ENCODE peak calls at places on chromosomes 12 and 14, in eight cellular contexts. I is Panc1; D is naive thymus-derived CD4-positive, alpha-beta T cell; Y is Karpas-422; B is psoas muscle; V is IMR-90; R is lower leg skin; A is cardiac muscle cell. M is an unnamed sample.

GRCh38 chr14:73295198-73295796 is 58.0 kb downstream of the PAPLN start:
- DNase-seq in I (no peak), D (peak), Y (peak), B (no peak), V (peak), R (no peak), A (peak), M (no peak)

GRCh38 chr12:114655934-114656697 is 27.9 kb downstream of the TBX3 start:
- DNase-seq in I (no peak), D (no peak), Y (no peak), B (no peak), V (peak), R (no peak), A (peak), M (no peak)

GRCh38 chr12:47837190-47838171 is 17.8 kb upstream of the HDAC7 start:
- DNase-seq in I (peak), D (peak), Y (peak), B (peak), V (peak), R (peak), A (peak), M (no peak)

GRCh38 chr12:50988051-50988450 is 35.7 kb downstream of the HIGD1C start:
- DNase-seq in I (no peak), D (no peak), Y (no peak), B (no peak), V (peak), R (no peak), A (no peak), M (no peak)

GRCh38 chr12:119989619-119990381 is 764 bp downstream of the BICDL1 start:
- DNase-seq in I (no peak), D (peak), Y (peak), B (peak), V (peak), R (peak), A (peak), M (no peak)

GRCh38 chr14:94601961-94602391 is 10.2 kb upstream of the SERPINA3 start:
- DNase-seq in I (no peak), D (no peak), Y (no peak), B (peak), V (peak), R (peak), A (peak), M (no peak)

GRCh38 chr12:92721130-92721529 is 18.3 kb downstream of the PLEKHG7 start:
- DNase-seq in I (no peak), D (no peak), Y (no peak), B (no peak), V (peak), R (no peak), A (peak), M (no peak)

GRCh38 chr12:45669093-45669492 is 60.4 kb upstream of the ARID2 start:
- DNase-seq in I (no peak), D (peak), Y (no peak), B (no peak), V (peak), R (no peak), A (no peak), M (no peak)

GRCh38 chr12:72141381-72141780 is 130.8 kb upstream of the TRHDE start:
- DNase-seq in I (no peak), D (no peak), Y (peak), B (no peak), V (peak), R (no peak), A (no peak), M (no peak)

GRCh38 chr14:103401223-103402214 is 16.3 kb downstream of the MARK3 start:
- DNase-seq in I (no peak), D (peak), Y (no peak), B (no peak), V (peak), R (no peak), A (peak), M (no peak)

GRCh38 chr14:103400537-103400936 is 15.3 kb downstream of the MARK3 start:
- DNase-seq in I (no peak), D (no peak), Y (no peak), B (no peak), V (no peak), R (no peak), A (no peak), M (no peak)

GRCh38 chr14:103402700-103403099 is 17.5 kb downstream of the MARK3 start:
- DNase-seq in I (no peak), D (no peak), Y (no peak), B (no peak), V (peak), R (no peak), A (peak), M (no peak)

GRCh38 chr14:103404920-103405319 is 19.7 kb downstream of the MARK3 start:
- DNase-seq in I (no peak), D (no peak), Y (no peak), B (no peak), V (no peak), R (no peak), A (peak), M (no peak)

GRCh38 chr14:103404032-103404918 is 19.1 kb downstream of the MARK3 start:
- DNase-seq in I (no peak), D (no peak), Y (no peak), B (no peak), V (peak), R (no peak), A (peak), M (no peak)
- H3K4me3 ChIP-seq in I (no peak), D (no peak), Y (no peak), B (peak), V (no peak), R (no peak), A (no peak), M (no peak)

DNA sequence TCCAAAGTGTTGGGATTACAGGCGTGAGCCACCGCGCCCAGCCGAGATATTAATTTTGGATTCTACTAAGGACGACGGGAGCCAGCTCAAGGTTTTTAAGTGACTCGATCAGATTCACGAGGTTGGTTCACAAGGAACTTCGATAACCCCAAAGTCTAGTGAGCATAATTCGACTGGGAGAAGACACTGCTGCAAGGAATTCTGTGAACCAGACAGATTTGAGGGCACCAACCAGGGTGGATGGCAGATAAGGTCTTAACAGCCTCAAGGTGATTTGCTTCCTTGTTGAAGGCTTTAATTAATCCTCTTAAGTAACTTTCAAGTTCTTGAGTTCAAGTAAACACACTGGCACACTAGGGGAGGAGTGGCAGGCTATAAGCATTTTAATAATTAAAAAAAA is 1.1 kb upstream of the KLHDC2 start:
- DNase-seq in I (no peak), D (no peak), Y (peak), B (no peak), V (no peak), R (no peak), A (no peak), M (no peak)
- H3K4me3 ChIP-seq in I (peak), D (peak), Y (peak), B (peak), V (no peak), R (no peak), A (peak), M (no peak)

GRCh38 chr12:125988545-125988944 is 923.3 kb downstream of the AACS start:
- DNase-seq in I (no peak), D (no peak), Y (no peak), B (no peak), V (no peak), R (no peak), A (no peak), M (no peak)

GRCh38 chr12:125983784-125984510 is 918.7 kb downstream of the AACS start:
- DNase-seq in I (no peak), D (no peak), Y (no peak), B (no peak), V (no peak), R (no peak), A (no peak), M (peak)

GRCh38 chr12:125981610-125982253 is 916.5 kb downstream of the AACS start:
- DNase-seq in I (no peak), D (no peak), Y (no peak), B (no peak), V (no peak), R (no peak), A (no peak), M (no peak)

GRCh38 chr12:125983094-125983783 is 918.0 kb downstream of the AACS start:
- DNase-seq in I (no peak), D (no peak), Y (no peak), B (no peak), V (no peak), R (no peak), A (no peak), M (peak)
- H3K4me3 ChIP-seq in I (peak), D (no peak), Y (no peak), B (peak), V (no peak), R (no peak), A (peak), M (peak)

DNA sequence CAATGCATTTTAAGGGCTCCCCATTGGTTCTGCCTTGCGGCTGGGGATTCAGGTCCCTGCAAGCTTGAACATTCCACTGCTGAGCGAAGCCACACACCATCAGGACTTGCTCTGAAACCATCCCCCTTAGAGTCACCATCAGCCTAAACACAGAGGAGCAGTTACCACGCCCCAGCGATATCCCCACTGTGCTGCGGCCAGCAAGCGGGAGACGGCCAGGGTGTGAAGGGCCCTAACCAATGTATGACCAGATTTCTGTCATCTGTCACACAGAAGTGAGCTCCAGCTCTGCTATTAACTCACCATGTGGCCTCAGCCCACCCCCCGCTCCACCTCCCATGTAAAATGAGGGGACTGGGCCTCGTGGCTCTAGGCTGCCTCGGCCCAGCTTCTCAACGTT is 29.6 kb downstream of the CCDC88C start:
- DNase-seq in I (no peak), D (no peak), Y (no peak), B (no peak), V (no peak), R (no peak), A (no peak), M (no peak)
- H3K4me3 ChIP-seq in I (no peak), D (peak), Y (no peak), B (no peak), V (no peak), R (no peak), A (no peak), M (no peak)

GRCh38 chr12:124915249-124916236 is 1.1 kb upstream of the UBC start:
- DNase-seq in I (no peak), D (no peak), Y (peak), B (peak), V (peak), R (no peak), A (peak), M (no peak)

GRCh38 chr12:124917841-124918621 is 3.6 kb upstream of the UBC start:
- DNase-seq in I (no peak), D (no peak), Y (peak), B (no peak), V (peak), R (no peak), A (no peak), M (no peak)

GRCh38 chr12:124914392-124915248 is at the start of gene UBC:
- DNase-seq in I (no peak), D (peak), Y (peak), B (peak), V (peak), R (peak), A (peak), M (peak)

GRCh38 chr12:124917135-124917840 is 2.8 kb upstream of the UBC start:
- DNase-seq in I (no peak), D (peak), Y (peak), B (peak), V (peak), R (peak), A (peak), M (peak)

DNA sequence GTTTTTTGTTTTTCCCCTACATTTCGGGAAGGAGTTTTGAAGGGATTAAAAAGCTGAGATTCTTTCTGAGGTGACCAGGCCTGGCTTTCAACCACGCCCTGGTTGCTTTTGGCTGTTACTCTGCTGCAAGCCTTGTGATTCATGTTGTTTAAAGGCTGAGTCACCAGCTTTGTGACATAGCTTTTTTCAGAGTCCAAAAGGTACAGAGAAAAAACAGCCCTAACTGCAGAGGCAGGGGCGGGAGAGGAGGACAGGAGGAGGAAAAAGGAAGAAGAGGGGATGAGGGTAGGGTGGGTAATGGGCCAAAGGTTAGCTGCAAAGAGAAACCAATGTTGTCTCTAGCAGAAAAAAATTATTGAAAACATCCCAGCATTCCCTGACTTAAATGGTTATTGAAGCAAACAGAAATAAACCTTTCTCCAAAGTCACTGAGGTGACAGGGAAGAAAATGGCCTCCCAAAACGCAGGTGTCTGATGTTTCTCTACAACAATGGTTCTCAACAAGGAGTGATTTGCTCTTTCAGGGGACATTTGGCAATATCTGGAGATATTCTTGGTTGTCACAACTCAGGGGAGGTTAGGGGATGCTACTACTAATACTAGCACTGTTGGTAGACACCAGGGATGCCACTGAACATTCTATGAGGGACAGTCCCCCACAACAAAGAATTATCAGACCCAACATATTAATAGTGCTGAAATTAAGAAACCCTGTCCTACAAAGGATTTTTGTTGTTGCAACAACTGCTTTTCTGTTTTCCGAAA is 2.1 kb upstream of the UBC start:
- DNase-seq in I (no peak), D (no peak), Y (peak), B (peak), V (peak), R (peak), A (peak), M (no peak)
- H3K4me3 ChIP-seq in I (peak), D (peak), Y (peak), B (peak), V (peak), R (no peak), A (no peak), M (no peak)

GRCh38 chr14:54640480-54640879 is 73.6 kb downstream of the SAMD4A start:
- DNase-seq in I (no peak), D (no peak), Y (no peak), B (no peak), V (no peak), R (no peak), A (peak), M (no peak)
- H3K4me3 ChIP-seq in I (no peak), D (no peak), Y (no peak), B (no peak), V (no peak), R (no peak), A (no peak), M (no peak)

GRCh38 chr14:22070119-22070982 is 396.7 kb upstream of the OR4E1 start:
- DNase-seq in I (no peak), D (peak), Y (peak), B (peak), V (no peak), R (no peak), A (peak), M (no peak)
- H3K4me3 ChIP-seq in I (no peak), D (peak), Y (peak), B (no peak), V (no peak), R (no peak), A (no peak), M (no peak)

DNA sequence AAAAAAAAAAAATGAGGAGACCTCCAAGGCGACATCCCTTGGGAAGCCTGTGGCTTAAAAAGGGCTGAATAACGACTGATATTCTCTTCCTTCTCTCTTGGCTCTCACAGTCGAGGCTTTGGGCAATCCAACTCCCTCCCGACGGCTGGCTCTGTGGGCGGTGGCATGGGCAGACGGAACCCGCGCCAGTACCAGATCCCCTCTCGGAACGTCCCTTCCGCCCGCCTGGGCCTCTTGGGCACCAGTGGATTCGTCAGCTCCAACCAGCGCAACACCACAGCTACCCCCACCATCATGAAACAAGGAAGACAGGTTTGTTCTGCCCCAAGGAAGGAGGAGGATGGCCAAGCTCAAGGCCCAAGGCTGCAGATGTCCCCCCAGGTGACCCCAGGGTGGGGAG is 127.8 kb downstream of the GCH1 start:
- DNase-seq in I (no peak), D (no peak), Y (no peak), B (no peak), V (no peak), R (peak), A (no peak), M (no peak)
- H3K4me3 ChIP-seq in I (no peak), D (no peak), Y (peak), B (no peak), V (no peak), R (no peak), A (no peak), M (no peak)

GRCh38 chr12:468671-469389 is 9.1 kb downstream of the B4GALNT3 start:
- DNase-seq in I (no peak), D (no peak), Y (no peak), B (no peak), V (peak), R (no peak), A (no peak), M (no peak)
- H3K4me3 ChIP-seq in I (no peak), D (no peak), Y (no peak), B (no peak), V (no peak), R (no peak), A (no peak), M (no peak)